ENCODE peak calls at places on chromosomes 1 and 21, in ten cellular contexts. D, V, T, Z, U, M, Q, H, F and L are unnamed samples.

GRCh38 chr1:232538224-232538942 is 91.5 kb downstream of the SIPA1L2 start:
- DNase-seq in D (no peak), V (no peak), T (no peak), Z (peak; percentile 79), U (peak; percentile 59), M (no peak), Q (peak; percentile 58), H (no peak), F (no peak), L (no peak)

GRCh38 chr1:30815556-30815955 is 58.0 kb upstream of the LAPTM5 start:
- DNase-seq in D (no peak), V (no peak), T (no peak), Z (no peak), U (no peak), M (no peak), Q (no peak), H (no peak), F (no peak), L (no peak)

GRCh38 chr1:240086726-240087125 is 5.0 kb upstream of the FMN2 start:
- DNase-seq in D (no peak), V (no peak), T (no peak), Z (no peak), U (no peak), M (no peak), Q (no peak), H (no peak), F (no peak), L (no peak)

GRCh38 chr1:1422465-1423244 is 1.6 kb upstream of the ANKRD65 start:
- DNase-seq in D (no peak), V (no peak), T (no peak), Z (no peak), U (peak; percentile 60), M (peak; percentile 24), Q (no peak), H (no peak), F (no peak), L (no peak)

GRCh38 chr1:27993241-27993640 is 33.5 kb downstream of the XKR8 start:
- DNase-seq in D (no peak), V (no peak), T (no peak), Z (peak; percentile 18), U (no peak), M (no peak), Q (no peak), H (no peak), F (no peak), L (no peak)

GRCh38 chr1:54510715-54511270 is 37.2 kb upstream of the ACOT11 start:
- DNase-seq in D (no peak), V (peak; percentile 28), T (no peak), Z (no peak), U (peak; percentile 65), M (no peak), Q (no peak), H (no peak), F (no peak), L (no peak)

GRCh38 chr1:8142955-8143629 is 117.0 kb upstream of the ERRFI1 start:
- DNase-seq in D (no peak), V (no peak), T (no peak), Z (no peak), U (peak; percentile 9), M (no peak), Q (no peak), H (no peak), F (no peak), L (no peak)

GRCh38 chr1:175410560-175410959 is 218.0 kb upstream of the KIAA0040 start:
- DNase-seq in D (no peak), V (no peak), T (peak; percentile 24), Z (no peak), U (no peak), M (no peak), Q (no peak), H (no peak), F (no peak), L (no peak)

GRCh38 chr1:10802948-10803715 is 6.7 kb upstream of the CASZ1 start:
- DNase-seq in D (no peak), V (no peak), T (no peak), Z (no peak), U (no peak), M (no peak), Q (no peak), H (no peak), F (no peak), L (no peak)

GRCh38 chr1:60388092-60388987 is 314.8 kb upstream of the C1orf87 start:
- DNase-seq in D (no peak), V (no peak), T (no peak), Z (peak; percentile 73), U (no peak), M (peak; percentile 53), Q (no peak), H (no peak), F (no peak), L (no peak)

GRCh38 chr1:23657659-23658275 is 33.8 kb upstream of the RPL11 start:
- DNase-seq in D (no peak), V (peak; percentile 50), T (peak; percentile 62), Z (peak; percentile 55), U (peak; percentile 86), M (peak; percentile 69), Q (peak; percentile 86), H (no peak), F (peak; percentile 75), L (peak; percentile 82)

GRCh38 chr1:41918450-41919043 is at the start of gene HIVEP3:
- DNase-seq in D (no peak), V (peak; percentile 42), T (no peak), Z (peak; percentile 50), U (peak; percentile 61), M (no peak), Q (peak; percentile 68), H (no peak), F (no peak), L (peak; percentile 23)

GRCh38 chr1:68010543-68010942 is 39.9 kb downstream of the DIRAS3 start:
- DNase-seq in D (no peak), V (no peak), T (no peak), Z (peak; percentile 26), U (no peak), M (no peak), Q (no peak), H (no peak), F (no peak), L (no peak)

GRCh38 chr1:202656951-202657646 is 53.2 kb downstream of the SYT2 start:
- DNase-seq in D (no peak), V (no peak), T (no peak), Z (peak; percentile 31), U (peak; percentile 92), M (no peak), Q (peak; percentile 88), H (peak; percentile 15), F (no peak), L (no peak)

GRCh38 chr21:29360799-29361765 is 62.4 kb downstream of the BACH1 start:
- DNase-seq in D (no peak), V (no peak), T (no peak), Z (no peak), U (no peak), M (no peak), Q (peak; percentile 33), H (no peak), F (no peak), L (no peak)

GRCh38 chr1:182784556-182785171 is 4.9 kb upstream of the NPL start:
- DNase-seq in D (peak; percentile 13), V (peak; percentile 37), T (peak; percentile 65), Z (peak; percentile 69), U (no peak), M (no peak), Q (peak; percentile 72), H (no peak), F (no peak), L (no peak)

GRCh38 chr1:241772932-241773500 is 75.0 kb upstream of the EXO1 start:
- DNase-seq in D (no peak), V (no peak), T (no peak), Z (no peak), U (no peak), M (no peak), Q (no peak), H (no peak), F (no peak), L (no peak)

GRCh38 chr21:45474323-45474950 is 67.8 kb downstream of the SLC19A1 start:
- DNase-seq in D (no peak), V (no peak), T (no peak), Z (no peak), U (no peak), M (no peak), Q (no peak), H (no peak), F (no peak), L (no peak)
- H3K4me3 ChIP-seq in D (no peak overlapping the region), V (no peak overlapping the region), T (no peak overlapping the region), Z (no peak overlapping the region), U (no peak overlapping the region), M (no peak overlapping the region), Q (no peak overlapping the region), H (no peak overlapping the region), F (no peak overlapping the region), L (no peak overlapping the region)

DNA sequence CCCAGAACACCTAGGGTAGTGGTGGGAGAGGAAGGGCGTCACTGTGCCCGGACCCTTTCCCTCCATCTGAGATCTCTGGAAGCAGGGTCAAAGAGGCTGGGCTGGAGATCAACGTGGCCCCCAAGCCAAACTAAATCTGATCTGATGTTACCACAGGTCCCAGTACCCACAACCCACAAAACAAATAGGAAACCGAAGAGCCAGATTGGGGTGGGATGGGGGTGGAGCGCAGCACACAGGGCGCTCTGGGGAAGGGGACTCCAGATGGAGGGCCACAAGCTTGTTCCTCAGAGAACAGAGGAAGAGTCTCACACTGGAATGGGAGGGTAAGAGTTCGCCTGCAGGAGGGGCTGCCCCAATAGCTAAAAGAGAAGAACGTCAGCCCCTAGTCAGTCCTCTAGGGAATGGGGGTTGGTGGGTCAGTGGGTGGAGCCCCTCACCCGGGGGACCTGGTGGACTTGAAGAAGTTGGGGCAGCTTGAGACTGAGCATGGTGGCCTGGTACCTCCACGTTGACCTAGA is 1.6 kb downstream of the PAQR6 start:
- DNase-seq in D (no peak), V (no peak), T (no peak), Z (no peak), U (peak; percentile 72), M (no peak), Q (no peak), H (no peak), F (no peak), L (no peak)
- H3K4me3 ChIP-seq in D (no peak overlapping the region), V (no peak overlapping the region), T (peak overlapping the region; percentile 78), Z (no peak overlapping the region), U (no peak overlapping the region), M (no peak overlapping the region), Q (no peak overlapping the region), H (no peak overlapping the region), F (no peak overlapping the region), L (peak overlapping the region; percentile 44)

GRCh38 chr1:81703352-81703735 is 97.4 kb upstream of the ADGRL2 start:
- DNase-seq in D (no peak), V (no peak), T (no peak), Z (peak; percentile 93), U (no peak), M (no peak), Q (no peak), H (no peak), F (no peak), L (no peak)
- H3K4me3 ChIP-seq in D (no peak overlapping the region), V (no peak overlapping the region), T (no peak overlapping the region), Z (peak overlapping the region; percentile 2), U (no peak overlapping the region), M (no peak overlapping the region), Q (no peak overlapping the region), H (no peak overlapping the region), F (no peak overlapping the region), L (no peak overlapping the region)

DNA sequence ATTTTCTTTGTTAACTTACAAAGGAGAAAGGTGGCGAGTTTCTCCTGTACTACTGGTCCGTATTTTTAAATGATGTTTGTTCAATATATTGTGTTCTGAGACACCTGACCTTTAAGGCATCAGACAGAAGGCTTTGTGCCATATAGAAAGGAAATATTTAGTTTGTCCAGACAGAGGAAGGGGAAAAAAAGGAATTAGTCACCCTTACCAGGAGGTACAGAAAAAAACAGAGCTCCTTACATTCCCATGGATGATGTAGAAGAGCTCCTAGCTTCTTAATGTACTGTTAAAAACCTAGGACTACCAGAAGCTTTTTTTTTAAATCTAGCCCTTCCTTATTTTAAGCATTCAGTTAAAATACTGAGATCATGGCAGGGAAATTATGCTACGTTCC is 12.4 kb upstream of the PODN start:
- DNase-seq in D (no peak), V (no peak), T (no peak), Z (peak; percentile 31), U (no peak), M (no peak), Q (no peak), H (no peak), F (no peak), L (no peak)
- H3K4me3 ChIP-seq in D (no peak overlapping the region), V (no peak overlapping the region), T (no peak overlapping the region), Z (no peak overlapping the region), U (no peak overlapping the region), M (no peak overlapping the region), Q (no peak overlapping the region), H (no peak overlapping the region), F (no peak overlapping the region), L (no peak overlapping the region)